ENCODE peak calls at places on chromosomes 7 and 10, in nine cellular contexts. P is breast epithelium, Q is ureter, B is AML-193, E is mesothelial cell of epicardium, H is cardiac muscle cell, V is NCI-H2107, I is body of pancreas, G is iPS-NIHi11. O is an unnamed sample.

GRCh38 chr10:1120146-1120695 is 64.0 kb downstream of the WDR37 start:
- DNase-seq in P (no peak), Q (no peak), B (no peak), E (no peak), H (no peak), V (no peak), I (no peak), G (no peak), O (no peak)

GRCh38 chr7:27150568-27151340 is 1.6 kb downstream of the HOXA3 start:
- DNase-seq in P (peak), Q (peak), B (peak), E (peak), H (peak), V (no peak), I (peak), G (peak), O (peak)

GRCh38 chr10:115935731-115936130 is 337.3 kb downstream of the GFRA1 start:
- DNase-seq in P (no peak), Q (no peak), B (no peak), E (no peak), H (no peak), V (no peak), I (no peak), G (no peak), O (no peak)

GRCh38 chr10:120436431-120437142 is 20.4 kb upstream of the PLPP4 start:
- DNase-seq in P (no peak), Q (no peak), B (no peak), E (no peak), H (no peak), V (no peak), I (no peak), G (no peak), O (no peak)

GRCh38 chr7:150971242-150972048 is 6.7 kb downstream of the KCNH2 start:
- DNase-seq in P (no peak), Q (no peak), B (no peak), E (no peak), H (no peak), V (no peak), I (peak), G (no peak), O (no peak)

GRCh38 chr10:71280216-71280615 is 38.8 kb upstream of the SLC29A3 start:
- DNase-seq in P (no peak), Q (no peak), B (no peak), E (no peak), H (no peak), V (no peak), I (no peak), G (no peak), O (no peak)

GRCh38 chr7:101543846-101544245 is 85.2 kb downstream of the MYL10 start:
- DNase-seq in P (no peak), Q (no peak), B (no peak), E (no peak), H (no peak), V (no peak), I (no peak), G (no peak), O (no peak)

GRCh38 chr7:96949766-96950165 is 55.6 kb upstream of the DLX6 start:
- DNase-seq in P (no peak), Q (no peak), B (no peak), E (no peak), H (no peak), V (peak), I (no peak), G (no peak), O (no peak)

GRCh38 chr7:143519411-143520131 is 41.9 kb downstream of the TAS2R41 start:
- DNase-seq in P (no peak), Q (no peak), B (no peak), E (no peak), H (peak), V (no peak), I (no peak), G (no peak), O (no peak)

GRCh38 chr10:113103131-113103830 is 153.2 kb downstream of the TCF7L2 start:
- DNase-seq in P (no peak), Q (peak), B (no peak), E (no peak), H (peak), V (no peak), I (no peak), G (no peak), O (no peak)

GRCh38 chr10:47081264-47081663 is 170.0 kb downstream of the PTPN20 start:
- DNase-seq in P (no peak), Q (no peak), B (no peak), E (no peak), H (no peak), V (no peak), I (no peak), G (no peak), O (no peak)